ENCODE peak calls at places on chromosomes 6 and 20, in four cellular contexts. One of them, this sample, is unnamed.

GRCh38 chr20:32231847-32232246 is 24.2 kb downstream of the POFUT1 start:
- DNase-seq in AG04450: no peak
- DNase-seq in esophagus muscularis mucosa: no peak
- DNase-seq in ovary: no peak
- DNase-seq in this sample: no peak

GRCh38 chr6:138105446-138105845 is 1.8 kb downstream of the PERP start:
- DNase-seq in AG04450: no peak
- DNase-seq in esophagus muscularis mucosa: no peak
- DNase-seq in ovary: no peak
- DNase-seq in this sample: no peak

GRCh38 chr20:2390971-2391675 is 10.4 kb downstream of the TGM6 start:
- DNase-seq in AG04450: no peak
- DNase-seq in esophagus muscularis mucosa: no peak
- DNase-seq in ovary: no peak
- DNase-seq in this sample: no peak

GRCh38 chr20:36466089-36466488 is 75.2 kb upstream of the MYL9 start:
- DNase-seq in AG04450: no peak
- DNase-seq in esophagus muscularis mucosa: no peak
- DNase-seq in ovary: no peak
- DNase-seq in this sample: no peak

GRCh38 chr6:126252154-126252553 is 87.8 kb upstream of the CENPW start:
- DNase-seq in AG04450: no peak
- DNase-seq in esophagus muscularis mucosa: no peak
- DNase-seq in ovary: no peak
- DNase-seq in this sample: no peak

GRCh38 chr6:122628714-122629113 is 18.5 kb downstream of the PKIB start:
- DNase-seq in AG04450: no peak
- DNase-seq in esophagus muscularis mucosa: no peak
- DNase-seq in ovary: no peak
- DNase-seq in this sample: no peak

GRCh38 chr6:29632789-29633531 is at the start of gene GABBR1:
- DNase-seq in AG04450: peak; percentile 63
- DNase-seq in esophagus muscularis mucosa: peak; percentile 97
- DNase-seq in ovary: peak; percentile 90
- DNase-seq in this sample: peak; percentile 95

GRCh38 chr6:148747145-148747492 is 289 bp downstream of the UST start:
- DNase-seq in AG04450: no peak
- DNase-seq in esophagus muscularis mucosa: no peak
- DNase-seq in ovary: peak; percentile 78
- DNase-seq in this sample: peak; percentile 72

GRCh38 chr20:59153355-59153681 is 10.3 kb upstream of the ZNF831 start:
- DNase-seq in AG04450: no peak
- DNase-seq in esophagus muscularis mucosa: no peak
- DNase-seq in ovary: no peak
- DNase-seq in this sample: no peak

GRCh38 chr20:38125157-38126056 is 39.7 kb downstream of the TGM2 start:
- DNase-seq in AG04450: no peak
- DNase-seq in esophagus muscularis mucosa: peak; percentile 91
- DNase-seq in ovary: peak; percentile 84
- DNase-seq in this sample: no peak

GRCh38 chr6:53233309-53233708 is 84.7 kb upstream of the GCM1 start:
- DNase-seq in AG04450: no peak
- DNase-seq in esophagus muscularis mucosa: no peak
- DNase-seq in ovary: no peak
- DNase-seq in this sample: no peak

GRCh38 chr6:33744895-33745546 is 1.7 kb downstream of the IP6K3 start:
- DNase-seq in AG04450: no peak
- DNase-seq in esophagus muscularis mucosa: no peak
- DNase-seq in ovary: no peak
- DNase-seq in this sample: no peak

GRCh38 chr6:6931047-6932025 is 176.4 kb upstream of the RREB1 start:
- DNase-seq in AG04450: no peak
- DNase-seq in esophagus muscularis mucosa: no peak
- DNase-seq in ovary: no peak
- DNase-seq in this sample: no peak

GRCh38 chr20:64038579-64039292 is 2.8 kb downstream of the C20orf204 start:
- DNase-seq in AG04450: no peak
- DNase-seq in esophagus muscularis mucosa: no peak
- DNase-seq in ovary: peak; percentile 67
- DNase-seq in this sample: peak; percentile 83

GRCh38 chr20:5413394-5413793 is 96.6 kb upstream of the PROKR2 start:
- DNase-seq in AG04450: no peak
- DNase-seq in esophagus muscularis mucosa: peak; percentile 31
- DNase-seq in ovary: no peak
- DNase-seq in this sample: no peak

GRCh38 chr20:37316116-37316774 is 26.8 kb downstream of the MANBAL start:
- DNase-seq in AG04450: no peak
- DNase-seq in esophagus muscularis mucosa: no peak
- DNase-seq in ovary: no peak
- DNase-seq in this sample: no peak

GRCh38 chr6:43444601-43445000 is 10.7 kb downstream of the DLK2 start:
- DNase-seq in AG04450: no peak
- DNase-seq in esophagus muscularis mucosa: no peak
- DNase-seq in ovary: no peak
- DNase-seq in this sample: no peak

GRCh38 chr6:18179770-18180393 is 24.7 kb downstream of the KDM1B start:
- DNase-seq in AG04450: no peak
- DNase-seq in esophagus muscularis mucosa: no peak
- DNase-seq in ovary: no peak
- DNase-seq in this sample: no peak
- H3K27ac ChIP-seq in AG04450: no peak overlapping the region
- H3K27ac ChIP-seq in esophagus muscularis mucosa: no peak overlapping the region
- H3K27ac ChIP-seq in ovary: no peak overlapping the region
- H3K27ac ChIP-seq in this sample: no peak overlapping the region

DNA sequence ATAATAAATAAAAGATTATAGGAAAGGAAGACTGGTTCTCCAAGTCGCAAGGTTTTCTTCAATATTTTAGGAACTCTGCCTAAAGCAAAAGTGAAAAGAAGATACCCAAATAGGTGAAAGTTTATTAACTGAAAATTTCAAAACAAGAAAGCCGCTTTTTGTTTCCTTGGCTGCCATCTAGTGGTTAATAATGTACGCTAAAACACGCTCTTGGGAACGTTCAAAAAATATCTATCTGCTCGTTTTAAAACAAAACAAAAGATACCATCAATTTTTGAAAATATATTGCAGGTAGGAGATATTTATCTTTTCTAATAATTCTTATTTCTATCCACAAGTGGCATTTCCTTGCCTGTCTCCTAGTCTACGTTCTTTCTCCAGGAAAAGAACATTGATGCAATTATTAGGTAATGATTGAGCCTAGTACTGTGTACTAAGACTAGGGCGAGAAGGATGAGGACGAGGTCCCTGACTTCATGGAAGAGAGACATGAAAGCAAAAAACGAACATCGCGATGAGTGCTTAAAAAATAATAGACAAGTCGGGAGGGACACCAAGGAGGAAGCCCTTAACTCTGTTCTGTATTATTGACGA is 97.2 kb downstream of the SPTLC3 start:
- DNase-seq in AG04450: no peak
- DNase-seq in esophagus muscularis mucosa: peak; percentile 19
- DNase-seq in ovary: no peak
- DNase-seq in this sample: peak; percentile 57
- TF ChIP-seq CTCF in AG04450: peak; percentile 78
- TF ChIP-seq CTCF in esophagus muscularis mucosa: peak; percentile 60
- TF ChIP-seq CTCF in ovary: peak; percentile 60
- TF ChIP-seq CTCF in this sample: peak; percentile 69

GRCh38 chr20:57578476-57579165 is 17.7 kb downstream of the PCK1 start:
- DNase-seq in AG04450: no peak
- DNase-seq in esophagus muscularis mucosa: no peak
- DNase-seq in ovary: no peak
- DNase-seq in this sample: no peak
- H3K27ac ChIP-seq in AG04450: no peak overlapping the region
- H3K27ac ChIP-seq in esophagus muscularis mucosa: no peak overlapping the region
- H3K27ac ChIP-seq in ovary: no peak overlapping the region
- H3K27ac ChIP-seq in this sample: no peak overlapping the region

GRCh38 chr20:25214416-25214770 is 18.9 kb downstream of the ENTPD6 start:
- DNase-seq in AG04450: no peak
- DNase-seq in esophagus muscularis mucosa: no peak
- DNase-seq in ovary: no peak
- DNase-seq in this sample: no peak
- TF ChIP-seq CTCF in AG04450: no peak
- TF ChIP-seq CTCF in esophagus muscularis mucosa: no peak
- TF ChIP-seq CTCF in ovary: no peak
- TF ChIP-seq CTCF in this sample: no peak

GRCh38 chr6:170423030-170423429 is 116.5 kb downstream of the FAM120B start:
- DNase-seq in AG04450: no peak
- DNase-seq in esophagus muscularis mucosa: peak; percentile 87
- DNase-seq in ovary: no peak
- DNase-seq in this sample: no peak

GRCh38 chr6:170424634-170425126 is 118.1 kb downstream of the FAM120B start:
- DNase-seq in AG04450: no peak
- DNase-seq in esophagus muscularis mucosa: peak; percentile 72
- DNase-seq in ovary: no peak
- DNase-seq in this sample: no peak

GRCh38 chr6:170421921-170422320 is 115.4 kb downstream of the FAM120B start:
- DNase-seq in AG04450: no peak
- DNase-seq in esophagus muscularis mucosa: peak; percentile 68
- DNase-seq in ovary: no peak
- DNase-seq in this sample: no peak

GRCh38 chr6:170420791-170421776 is 114.5 kb downstream of the FAM120B start:
- DNase-seq in AG04450: no peak
- DNase-seq in esophagus muscularis mucosa: peak; percentile 57
- DNase-seq in ovary: no peak
- DNase-seq in this sample: no peak

DNA sequence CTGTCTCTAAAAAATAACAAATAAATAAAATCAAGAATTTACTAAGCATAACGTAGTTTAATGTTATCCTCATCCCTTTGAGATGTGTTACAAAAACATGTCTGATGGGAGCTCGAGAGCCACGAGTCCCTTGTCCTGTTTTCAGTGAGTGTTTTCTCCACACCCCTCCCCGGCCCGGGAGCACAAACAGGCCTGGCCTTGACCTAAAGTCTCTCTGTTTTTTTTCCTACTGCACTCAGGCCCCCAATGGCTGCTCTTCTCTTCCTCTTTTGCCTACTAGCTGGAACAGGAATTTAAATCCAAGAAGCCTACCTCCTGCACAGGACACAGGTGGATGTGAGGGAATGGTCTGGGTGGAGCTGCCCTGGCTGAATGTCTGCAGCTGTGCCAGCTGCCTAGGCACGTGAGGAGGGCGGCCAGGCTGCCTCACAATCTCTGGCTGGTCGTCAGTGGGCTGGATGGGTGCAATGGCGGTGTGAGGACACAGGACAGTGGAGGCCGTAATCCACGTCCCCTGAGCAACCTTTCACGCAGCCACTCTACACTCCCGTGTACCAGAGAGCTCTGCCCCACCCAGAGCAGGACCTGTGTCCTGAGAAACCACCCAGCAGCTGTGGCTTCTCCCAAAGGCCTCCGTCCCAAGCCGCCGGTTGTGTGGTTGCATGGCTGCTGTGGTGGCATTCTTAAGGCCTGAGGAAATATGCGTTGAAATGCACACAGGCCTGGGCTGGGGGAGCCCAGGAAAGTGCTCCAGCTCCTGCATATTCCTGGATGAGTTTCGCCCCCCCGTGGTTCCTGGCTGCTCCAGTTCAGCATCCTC is 117.5 kb downstream of the FAM120B start:
- DNase-seq in AG04450: no peak
- DNase-seq in esophagus muscularis mucosa: peak; percentile 89
- DNase-seq in ovary: no peak
- DNase-seq in this sample: no peak
- H3K27ac ChIP-seq in AG04450: no peak overlapping the region
- H3K27ac ChIP-seq in esophagus muscularis mucosa: no peak overlapping the region
- H3K27ac ChIP-seq in ovary: no peak overlapping the region
- H3K27ac ChIP-seq in this sample: no peak overlapping the region

This sample was measured in cardiac muscle cell.